ENCODE peak calls at places on chromosomes 2 and 18, in seven cellular contexts. One of them, this sample, is unnamed. For H3K27me3, the result is how much of the 10 kb centered on the place peaks cover.

GRCh38 chr18:46360102-46360699 is 256.0 kb downstream of the HAUS1 start:
- DNase-seq in H9: no peak
- DNase-seq in psoas muscle: no peak
- DNase-seq in dorsolateral prefrontal cortex: no peak
- DNase-seq in AG04450: no peak
- DNase-seq in fibroblast of lung: no peak
- DNase-seq in WERI-Rb-1: no peak
- DNase-seq in this sample: no peak

GRCh38 chr18:12851709-12852108 is 32.3 kb downstream of the PTPN2 start:
- DNase-seq in AG04450: no peak
- DNase-seq in dorsolateral prefrontal cortex: no peak
- DNase-seq in psoas muscle: no peak
- DNase-seq in H9: no peak
- DNase-seq in fibroblast of lung: peak
- DNase-seq in WERI-Rb-1: no peak
- DNase-seq in this sample: no peak

GRCh38 chr2:197205590-197206215 is 104.9 kb downstream of the ANKRD44 start:
- DNase-seq in dorsolateral prefrontal cortex: no peak
- DNase-seq in WERI-Rb-1: no peak
- DNase-seq in AG04450: no peak
- DNase-seq in H9: no peak
- DNase-seq in fibroblast of lung: no peak
- DNase-seq in psoas muscle: no peak
- DNase-seq in this sample: no peak

GRCh38 chr2:199410130-199410529 is 47.6 kb downstream of the SATB2 start:
- DNase-seq in dorsolateral prefrontal cortex: no peak
- DNase-seq in fibroblast of lung: no peak
- DNase-seq in WERI-Rb-1: no peak
- DNase-seq in psoas muscle: no peak
- DNase-seq in H9: no peak
- DNase-seq in AG04450: no peak
- DNase-seq in this sample: peak

GRCh38 chr18:79988079-79988924 is at the start of gene TXNL4A:
- DNase-seq in AG04450: peak
- DNase-seq in psoas muscle: peak
- DNase-seq in dorsolateral prefrontal cortex: peak
- DNase-seq in WERI-Rb-1: peak
- DNase-seq in H9: peak
- DNase-seq in fibroblast of lung: peak
- DNase-seq in this sample: peak

GRCh38 chr18:76992226-76993084 is 140.1 kb downstream of the MBP start:
- DNase-seq in psoas muscle: no peak
- DNase-seq in AG04450: no peak
- DNase-seq in fibroblast of lung: no peak
- DNase-seq in dorsolateral prefrontal cortex: no peak
- DNase-seq in WERI-Rb-1: peak
- DNase-seq in H9: no peak
- DNase-seq in this sample: no peak

GRCh38 chr2:160220001-160220400 is 19.9 kb upstream of the ITGB6 start:
- DNase-seq in WERI-Rb-1: no peak
- DNase-seq in psoas muscle: no peak
- DNase-seq in fibroblast of lung: no peak
- DNase-seq in H9: no peak
- DNase-seq in dorsolateral prefrontal cortex: no peak
- DNase-seq in AG04450: no peak
- DNase-seq in this sample: no peak

GRCh38 chr2:17583166-17583565 is 42.7 kb downstream of the VSNL1 start:
- DNase-seq in psoas muscle: no peak
- DNase-seq in AG04450: no peak
- DNase-seq in H9: no peak
- DNase-seq in fibroblast of lung: peak
- DNase-seq in dorsolateral prefrontal cortex: no peak
- DNase-seq in WERI-Rb-1: no peak
- DNase-seq in this sample: no peak

GRCh38 chr2:150327546-150328495 is 159.6 kb downstream of the RND3 start:
- DNase-seq in H9: peak
- DNase-seq in WERI-Rb-1: no peak
- DNase-seq in psoas muscle: no peak
- DNase-seq in AG04450: no peak
- DNase-seq in fibroblast of lung: no peak
- DNase-seq in dorsolateral prefrontal cortex: no peak
- DNase-seq in this sample: no peak

GRCh38 chr18:58993260-58993659 is 128.6 kb downstream of the ZNF532 start:
- DNase-seq in psoas muscle: no peak
- DNase-seq in fibroblast of lung: peak
- DNase-seq in H9: no peak
- DNase-seq in AG04450: no peak
- DNase-seq in dorsolateral prefrontal cortex: no peak
- DNase-seq in WERI-Rb-1: no peak
- DNase-seq in this sample: peak

GRCh38 chr2:182330451-182331325 is 96.1 kb downstream of the PDE1A start:
- DNase-seq in psoas muscle: no peak
- DNase-seq in H9: no peak
- DNase-seq in WERI-Rb-1: no peak
- DNase-seq in fibroblast of lung: peak
- DNase-seq in AG04450: no peak
- DNase-seq in dorsolateral prefrontal cortex: no peak
- DNase-seq in this sample: no peak

GRCh38 chr2:143282684-143283083 is 153.5 kb downstream of the ARHGAP15 start:
- DNase-seq in psoas muscle: no peak
- DNase-seq in AG04450: no peak
- DNase-seq in WERI-Rb-1: no peak
- DNase-seq in dorsolateral prefrontal cortex: no peak
- DNase-seq in H9: peak
- DNase-seq in fibroblast of lung: no peak
- DNase-seq in this sample: no peak

GRCh38 chr2:160294339-160294803 is 94.3 kb upstream of the ITGB6 start:
- DNase-seq in H9: no peak
- DNase-seq in WERI-Rb-1: no peak
- DNase-seq in fibroblast of lung: peak
- DNase-seq in psoas muscle: peak
- DNase-seq in dorsolateral prefrontal cortex: no peak
- DNase-seq in AG04450: peak
- DNase-seq in this sample: peak

GRCh38 chr18:8989017-8989416 is 113.5 kb upstream of the NDUFV2 start:
- DNase-seq in H9: no peak
- DNase-seq in AG04450: no peak
- DNase-seq in psoas muscle: no peak
- DNase-seq in fibroblast of lung: no peak
- DNase-seq in dorsolateral prefrontal cortex: no peak
- DNase-seq in WERI-Rb-1: no peak
- DNase-seq in this sample: no peak

GRCh38 chr18:42578781-42579180 is 536.7 kb downstream of the RIT2 start:
- DNase-seq in psoas muscle: no peak
- DNase-seq in WERI-Rb-1: no peak
- DNase-seq in H9: no peak
- DNase-seq in fibroblast of lung: no peak
- DNase-seq in AG04450: no peak
- DNase-seq in dorsolateral prefrontal cortex: no peak
- DNase-seq in this sample: no peak

GRCh38 chr2:140988597-140988996 is 1142.2 kb downstream of the LRP1B start:
- DNase-seq in psoas muscle: no peak
- DNase-seq in dorsolateral prefrontal cortex: no peak
- DNase-seq in AG04450: no peak
- DNase-seq in WERI-Rb-1: no peak
- DNase-seq in fibroblast of lung: peak
- DNase-seq in H9: no peak
- DNase-seq in this sample: no peak

GRCh38 chr18:58025205-58025604 is 18.8 kb upstream of the NEDD4L start:
- DNase-seq in WERI-Rb-1: no peak
- DNase-seq in dorsolateral prefrontal cortex: no peak
- DNase-seq in H9: no peak
- DNase-seq in AG04450: no peak
- DNase-seq in psoas muscle: no peak
- DNase-seq in fibroblast of lung: no peak
- DNase-seq in this sample: no peak

GRCh38 chr2:8303322-8303832 is 378.5 kb upstream of the ID2 start:
- DNase-seq in dorsolateral prefrontal cortex: peak
- DNase-seq in WERI-Rb-1: no peak
- DNase-seq in psoas muscle: peak
- DNase-seq in AG04450: no peak
- DNase-seq in fibroblast of lung: peak
- DNase-seq in H9: peak
- DNase-seq in this sample: no peak

GRCh38 chr2:101277111-101277510 is 24.4 kb downstream of the CNOT11 start:
- DNase-seq in H9: no peak
- DNase-seq in dorsolateral prefrontal cortex: no peak
- DNase-seq in WERI-Rb-1: peak
- DNase-seq in fibroblast of lung: peak
- DNase-seq in AG04450: no peak
- DNase-seq in psoas muscle: no peak
- DNase-seq in this sample: no peak
- TF ChIP-seq CTCF in H9: peak
- TF ChIP-seq CTCF in dorsolateral prefrontal cortex: peak
- TF ChIP-seq CTCF in WERI-Rb-1: peak
- TF ChIP-seq CTCF in fibroblast of lung: peak
- TF ChIP-seq CTCF in AG04450: peak
- TF ChIP-seq CTCF in psoas muscle: no peak
- TF ChIP-seq CTCF in this sample: peak

DNA sequence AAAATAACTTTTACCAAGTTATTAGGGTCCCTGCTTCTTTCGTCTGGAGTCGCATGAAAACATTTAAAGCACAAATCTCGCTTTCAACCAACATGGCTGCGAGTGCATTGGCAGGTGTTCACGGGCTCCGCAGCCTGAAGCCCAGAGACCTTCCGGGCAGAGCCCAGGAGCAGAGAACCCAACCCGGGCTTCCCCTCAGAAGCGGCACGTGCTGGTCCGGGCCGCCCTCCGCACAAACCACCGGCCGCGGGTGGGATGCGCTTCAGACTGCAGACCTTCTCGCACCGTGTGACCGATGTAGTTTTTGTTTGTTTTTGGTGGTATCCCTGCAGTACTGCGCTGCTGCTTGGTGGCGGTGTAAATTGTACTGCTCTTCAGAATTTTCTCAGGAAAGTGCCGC is 105.6 kb upstream of the TPO start:
- DNase-seq in WERI-Rb-1: no peak
- DNase-seq in H9: no peak
- DNase-seq in AG04450: no peak
- DNase-seq in psoas muscle: no peak
- DNase-seq in fibroblast of lung: no peak
- DNase-seq in dorsolateral prefrontal cortex: no peak
- DNase-seq in this sample: no peak
- H3K27me3 ChIP-seq in WERI-Rb-1: under half
- H3K27me3 ChIP-seq in H9: under half
- H3K27me3 ChIP-seq in AG04450: under half
- H3K27me3 ChIP-seq in psoas muscle: under half
- H3K27me3 ChIP-seq in fibroblast of lung: under half
- H3K27me3 ChIP-seq in dorsolateral prefrontal cortex: under half
- H3K27me3 ChIP-seq in this sample: under half

DNA sequence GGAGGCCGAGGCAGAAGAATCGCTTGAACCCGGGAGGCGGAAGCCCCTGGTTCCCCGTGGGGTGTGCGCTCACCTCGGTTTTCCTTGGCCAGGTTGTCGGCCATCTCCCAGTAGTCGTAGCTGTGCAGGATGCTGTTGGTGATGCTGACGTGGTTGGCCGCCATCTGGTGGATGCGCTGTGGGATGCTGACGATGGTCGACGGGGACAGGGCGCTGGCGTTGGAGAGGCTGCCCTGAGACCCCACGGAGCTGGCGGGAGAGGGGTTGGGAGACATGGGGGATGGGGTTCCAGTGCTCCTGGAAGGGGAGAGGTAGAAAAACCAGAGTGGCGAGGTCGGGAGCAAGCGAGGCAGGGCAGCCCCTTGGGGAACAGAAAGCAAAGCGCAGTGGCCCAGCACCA is 64.4 kb upstream of the REV1 start:
- DNase-seq in psoas muscle: no peak
- DNase-seq in dorsolateral prefrontal cortex: no peak
- DNase-seq in H9: peak
- DNase-seq in WERI-Rb-1: peak
- DNase-seq in AG04450: no peak
- DNase-seq in fibroblast of lung: no peak
- DNase-seq in this sample: no peak
- TF ChIP-seq CTCF in psoas muscle: no peak
- TF ChIP-seq CTCF in dorsolateral prefrontal cortex: no peak
- TF ChIP-seq CTCF in H9: peak
- TF ChIP-seq CTCF in WERI-Rb-1: peak
- TF ChIP-seq CTCF in AG04450: no peak
- TF ChIP-seq CTCF in fibroblast of lung: no peak
- TF ChIP-seq CTCF in this sample: peak

DNA sequence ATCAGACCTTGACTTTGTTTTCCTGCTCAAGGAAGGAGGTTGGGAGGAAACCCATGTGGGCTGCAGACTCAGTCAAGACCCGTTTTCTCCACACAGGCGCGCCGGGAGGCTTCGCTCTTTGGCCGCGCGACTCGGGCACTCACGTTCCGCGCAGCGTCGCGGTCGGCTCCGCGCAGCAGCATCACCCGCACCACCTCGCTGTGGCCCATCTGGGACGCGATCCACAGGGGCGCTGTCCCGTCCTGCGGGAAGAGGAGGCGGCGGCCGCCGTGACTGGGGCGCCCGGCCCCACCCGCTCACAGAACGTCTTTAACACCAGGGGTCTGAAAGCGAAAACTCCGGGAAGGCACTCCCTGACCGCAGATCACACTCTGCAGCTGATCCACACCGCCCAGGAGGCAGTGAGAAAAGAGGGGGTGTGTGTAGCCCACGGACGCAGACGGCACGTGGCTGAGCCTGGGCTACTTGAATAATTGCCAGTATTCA is 33.1 kb upstream of the NPC1 start:
- DNase-seq in psoas muscle: peak
- DNase-seq in WERI-Rb-1: peak
- DNase-seq in fibroblast of lung: peak
- DNase-seq in AG04450: no peak
- DNase-seq in dorsolateral prefrontal cortex: no peak
- DNase-seq in H9: no peak
- DNase-seq in this sample: no peak
- H3K27me3 ChIP-seq in psoas muscle: under half
- H3K27me3 ChIP-seq in WERI-Rb-1: under half
- H3K27me3 ChIP-seq in fibroblast of lung: under half
- H3K27me3 ChIP-seq in AG04450: under half
- H3K27me3 ChIP-seq in dorsolateral prefrontal cortex: under half
- H3K27me3 ChIP-seq in H9: under half
- H3K27me3 ChIP-seq in this sample: under half

GRCh38 chr18:50573679-50574078 is 13.8 kb downstream of the MAPK4 start:
- DNase-seq in H9: no peak
- DNase-seq in psoas muscle: no peak
- DNase-seq in dorsolateral prefrontal cortex: no peak
- DNase-seq in AG04450: no peak
- DNase-seq in fibroblast of lung: no peak
- DNase-seq in WERI-Rb-1: no peak
- DNase-seq in this sample: no peak
- TF ChIP-seq CTCF in H9: peak
- TF ChIP-seq CTCF in psoas muscle: peak
- TF ChIP-seq CTCF in dorsolateral prefrontal cortex: peak
- TF ChIP-seq CTCF in AG04450: no peak
- TF ChIP-seq CTCF in fibroblast of lung: no peak
- TF ChIP-seq CTCF in WERI-Rb-1: no peak
- TF ChIP-seq CTCF in this sample: peak

GRCh38 chr2:129793326-129793955 is 186.0 kb upstream of the RAB6C start:
- DNase-seq in AG04450: no peak
- DNase-seq in psoas muscle: no peak
- DNase-seq in H9: no peak
- DNase-seq in WERI-Rb-1: no peak
- DNase-seq in fibroblast of lung: no peak
- DNase-seq in dorsolateral prefrontal cortex: no peak
- DNase-seq in this sample: no peak
- H3K27me3 ChIP-seq in AG04450: under half
- H3K27me3 ChIP-seq in psoas muscle: under half
- H3K27me3 ChIP-seq in H9: under half
- H3K27me3 ChIP-seq in WERI-Rb-1: under half
- H3K27me3 ChIP-seq in fibroblast of lung: under half
- H3K27me3 ChIP-seq in dorsolateral prefrontal cortex: under half
- H3K27me3 ChIP-seq in this sample: under half

This sample was measured in foreskin keratinocyte.